ENCODE peak calls at places on chromosomes 16 and 17, in four cellular contexts. R is osteoblast, Z is progenitor cell of endocrine pancreas, K is body of pancreas. S is an unnamed sample.

GRCh38 chr17:68290268-68290954 is 516 bp downstream of the SLC16A6 start:
- DNase-seq in R (peak), Z (peak), K (no peak), S (no peak)

GRCh38 chr16:20673882-20674683 is 23.4 kb downstream of the ACSM1 start:
- DNase-seq in R (no peak), Z (no peak), K (no peak), S (no peak)

GRCh38 chr17:49249292-49249794 is 18.8 kb upstream of the PHOSPHO1 start:
- DNase-seq in R (peak), Z (no peak), K (peak), S (no peak)

GRCh38 chr17:80005360-80006338 is 30.0 kb downstream of the TBC1D16 start:
- DNase-seq in R (peak), Z (peak), K (peak), S (no peak)

GRCh38 chr17:55765472-55765871 is 14.6 kb downstream of the PCTP start:
- DNase-seq in R (no peak), Z (no peak), K (no peak), S (no peak)

GRCh38 chr17:63841350-63842172 is 924 bp downstream of the SMARCD2 start:
- DNase-seq in R (peak), Z (no peak), K (peak), S (no peak)

GRCh38 chr16:55349867-55350266 is 25.9 kb downstream of the IRX6 start:
- DNase-seq in R (no peak), Z (no peak), K (no peak), S (no peak)

GRCh38 chr17:75267403-75268232 is 3.4 kb downstream of the MIF4GD start:
- DNase-seq in R (no peak), Z (no peak), K (no peak), S (no peak)

GRCh38 chr17:68356520-68356919 is 65.2 kb downstream of the ARSG start:
- DNase-seq in R (no peak), Z (no peak), K (no peak), S (no peak)

GRCh38 chr17:794876-795275 is 12.7 kb downstream of the MRM3 start:
- DNase-seq in R (peak), Z (peak), K (peak), S (no peak)

GRCh38 chr17:7186241-7186640 is 7.1 kb upstream of the ASGR1 start:
- DNase-seq in R (peak), Z (no peak), K (no peak), S (no peak)

GRCh38 chr17:11326492-11326891 is 85.5 kb downstream of the SHISA6 start:
- DNase-seq in R (no peak), Z (no peak), K (no peak), S (no peak)

GRCh38 chr16:68645494-68646388 is 631 bp downstream of the CDH3 start:
- DNase-seq in R (no peak), Z (peak), K (peak), S (no peak)

GRCh38 chr17:77579717-77580116 is 378.8 kb upstream of the TNRC6C start:
- DNase-seq in R (no peak), Z (no peak), K (no peak), S (no peak)

GRCh38 chr17:75047398-75048098 is 523 bp downstream of the KCTD2 start:
- DNase-seq in R (peak), Z (no peak), K (peak), S (no peak)

GRCh38 chr16:56310685-56311084 is 114.7 kb downstream of the AMFR start:
- DNase-seq in R (no peak), Z (no peak), K (no peak), S (no peak)

GRCh38 chr17:65243838-65244237 is 106.7 kb downstream of the RGS9 start:
- DNase-seq in R (peak), Z (no peak), K (no peak), S (peak)

GRCh38 chr17:81242421-81243332 is 3.6 kb downstream of the NDUFAF8 start:
- DNase-seq in R (no peak), Z (no peak), K (no peak), S (no peak)

GRCh38 chr17:40779181-40779909 is 3.0 kb downstream of the KRT27 start:
- DNase-seq in R (no peak), Z (no peak), K (no peak), S (no peak)